ENCODE peak calls at places on chromosomes 5 and 9, in nine cellular contexts. B is CD4-positive, alpha-beta T cell; U is Calu3; G is GM13976; N is right atrium auricular region; Q is AG04450; W is AG09319; R is GM13977; X is left ventricle myocardium inferior. O is an unnamed sample.

GRCh38 chr5:43603535-43604363 is 769 bp downstream of the NNT start:
- DNase-seq in R (peak; percentile 59), U (peak; percentile 64), Q (no peak), G (peak; percentile 57), B (peak; percentile 63), W (no peak), N (peak; percentile 77), X (peak; percentile 82), O (no peak)

GRCh38 chr5:85458319-85458718 is 1073.6 kb upstream of the EDIL3 start:
- DNase-seq in X (no peak), G (no peak), B (no peak), N (no peak), W (no peak), R (no peak), U (no peak), Q (no peak), O (no peak)

GRCh38 chr9:120439147-120439546 is 140.8 kb downstream of the CDK5RAP2 start:
- DNase-seq in N (no peak), Q (no peak), W (no peak), B (no peak), U (peak; percentile 8), X (no peak), R (no peak), G (no peak), O (no peak)

GRCh38 chr5:176817864-176818377 is 7.6 kb downstream of the UNC5A start:
- DNase-seq in R (peak; percentile 66), N (no peak), X (no peak), W (no peak), U (peak; percentile 69), Q (no peak), B (no peak), G (peak; percentile 66), O (no peak)

GRCh38 chr5:161085081-161085480 is 233.1 kb upstream of the ATP10B start:
- DNase-seq in X (no peak), B (no peak), W (no peak), U (no peak), R (no peak), N (no peak), Q (no peak), G (no peak), O (no peak)

GRCh38 chr5:137487600-137487999 is 11.5 kb downstream of the SPOCK1 start:
- DNase-seq in X (no peak), Q (no peak), R (no peak), B (no peak), W (no peak), G (no peak), N (peak; percentile 76), U (no peak), O (no peak)

GRCh38 chr5:140341591-140341990 is 4.8 kb downstream of the HBEGF start:
- DNase-seq in U (no peak), B (no peak), R (no peak), W (no peak), Q (no peak), G (no peak), N (no peak), X (peak; percentile 68), O (no peak)

GRCh38 chr5:72268753-72269410 is 51.2 kb downstream of the MRPS27 start:
- DNase-seq in W (no peak), B (peak; percentile 22), N (no peak), U (peak; percentile 71), R (peak; percentile 31), X (no peak), G (peak; percentile 35), Q (no peak), O (no peak)

GRCh38 chr5:139640432-139641115 is 7.6 kb upstream of the CXXC5 start:
- DNase-seq in Q (no peak), N (no peak), W (no peak), G (no peak), B (peak; percentile 1), U (no peak), R (peak; percentile 16), X (no peak), O (peak; percentile 34)

GRCh38 chr9:87944687-87945086 is 26.9 kb downstream of the SPATA31C1 start:
- DNase-seq in G (no peak), X (no peak), U (no peak), W (no peak), Q (no peak), N (no peak), R (no peak), B (no peak), O (no peak)

GRCh38 chr5:38443390-38443789 is 113.1 kb downstream of the LIFR start:
- DNase-seq in U (no peak), B (no peak), X (no peak), R (no peak), W (no peak), G (no peak), Q (no peak), N (no peak), O (no peak)

GRCh38 chr5:38446029-38446522 is 110.4 kb downstream of the LIFR start:
- DNase-seq in B (no peak), Q (no peak), W (no peak), X (no peak), U (no peak), N (no peak), G (no peak), R (no peak), O (no peak)

GRCh38 chr5:38445374-38446028 is 110.9 kb downstream of the LIFR start:
- DNase-seq in N (no peak), U (no peak), W (no peak), G (no peak), R (no peak), Q (no peak), B (no peak), X (peak; percentile 45), O (no peak)

GRCh38 chr5:38438757-38439156 is 117.7 kb downstream of the LIFR start:
- DNase-seq in G (no peak), Q (no peak), U (no peak), X (no peak), R (no peak), B (no peak), W (no peak), N (no peak), O (no peak)

DNA sequence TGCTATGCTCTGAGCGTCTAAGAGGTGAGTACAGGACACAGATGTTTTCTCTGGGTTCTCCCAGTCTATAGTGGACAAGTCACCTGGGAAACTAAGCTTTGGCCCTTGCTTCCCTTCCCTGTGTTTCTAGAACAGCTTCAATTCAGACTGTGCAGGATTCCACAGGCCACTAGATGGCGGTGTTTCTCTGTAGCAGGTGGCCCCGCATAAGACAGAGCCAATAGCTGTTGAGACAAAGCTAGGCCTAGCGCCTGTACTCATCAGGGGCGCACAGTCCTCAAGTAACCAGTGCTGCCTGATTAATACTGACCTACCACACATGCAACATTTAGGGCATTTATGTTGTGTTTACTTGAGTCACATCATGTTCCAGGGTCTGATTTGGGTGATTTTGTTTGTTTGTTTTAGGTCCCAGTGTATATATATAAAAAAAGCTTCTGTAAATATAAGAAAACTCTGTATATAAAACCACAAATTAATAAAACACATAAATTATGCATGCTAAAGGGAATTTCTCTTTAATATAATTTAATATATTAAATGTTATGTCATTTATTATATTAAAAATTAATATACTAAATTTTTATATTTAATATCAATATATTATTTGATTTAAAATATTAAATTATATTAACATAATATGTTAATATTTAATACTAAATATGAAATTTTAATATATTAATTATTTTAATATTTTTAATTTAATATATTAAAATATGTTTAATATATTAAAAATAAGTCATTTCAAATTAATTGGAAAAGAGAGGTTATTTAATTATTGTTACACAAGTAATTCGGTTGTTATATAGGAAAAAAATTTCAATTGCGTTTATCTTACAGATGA is 114.5 kb downstream of the LIFR start:
- DNase-seq in X (peak; percentile 82), U (peak; percentile 87), N (peak; percentile 92), W (peak; percentile 73), B (peak; percentile 73), R (peak; percentile 82), G (peak; percentile 82), Q (peak; percentile 82), O (peak; percentile 89)
- TF ChIP-seq CTCF in X (peak; percentile 99), U (peak; percentile 88), N (peak; percentile 85), W (peak; percentile 99), B (peak; percentile 94), R (peak; percentile 97), G (peak; percentile 93), Q (peak; percentile 99), O (peak; percentile 85)

GRCh38 chr9:72813544-72813943 is 139.3 kb downstream of the ALDH1A1 start:
- DNase-seq in X (no peak), U (no peak), N (no peak), G (no peak), W (no peak), Q (no peak), B (no peak), R (no peak), O (no peak)

GRCh38 chr9:72812622-72813111 is 140.2 kb downstream of the ALDH1A1 start:
- DNase-seq in X (no peak), R (no peak), G (no peak), U (no peak), Q (no peak), B (no peak), W (no peak), N (no peak), O (no peak)

GRCh38 chr9:72808446-72808768 is 144.4 kb downstream of the ALDH1A1 start:
- DNase-seq in X (no peak), R (no peak), G (no peak), Q (no peak), B (no peak), U (no peak), N (no peak), W (no peak), O (no peak)

GRCh38 chr9:72809586-72809985 is 143.3 kb downstream of the ALDH1A1 start:
- DNase-seq in B (no peak), N (no peak), Q (no peak), R (no peak), U (no peak), G (no peak), W (no peak), X (no peak), O (no peak)

GRCh38 chr9:72807765-72808445 is 144.9 kb downstream of the ALDH1A1 start:
- DNase-seq in W (no peak), B (no peak), Q (no peak), G (no peak), R (no peak), N (no peak), U (no peak), X (no peak), O (no peak)
- TF ChIP-seq CTCF in W (no peak), B (no peak), Q (peak; percentile 52), G (no peak), R (peak; percentile 19), N (no peak), U (no peak), X (no peak), O (no peak)

DNA sequence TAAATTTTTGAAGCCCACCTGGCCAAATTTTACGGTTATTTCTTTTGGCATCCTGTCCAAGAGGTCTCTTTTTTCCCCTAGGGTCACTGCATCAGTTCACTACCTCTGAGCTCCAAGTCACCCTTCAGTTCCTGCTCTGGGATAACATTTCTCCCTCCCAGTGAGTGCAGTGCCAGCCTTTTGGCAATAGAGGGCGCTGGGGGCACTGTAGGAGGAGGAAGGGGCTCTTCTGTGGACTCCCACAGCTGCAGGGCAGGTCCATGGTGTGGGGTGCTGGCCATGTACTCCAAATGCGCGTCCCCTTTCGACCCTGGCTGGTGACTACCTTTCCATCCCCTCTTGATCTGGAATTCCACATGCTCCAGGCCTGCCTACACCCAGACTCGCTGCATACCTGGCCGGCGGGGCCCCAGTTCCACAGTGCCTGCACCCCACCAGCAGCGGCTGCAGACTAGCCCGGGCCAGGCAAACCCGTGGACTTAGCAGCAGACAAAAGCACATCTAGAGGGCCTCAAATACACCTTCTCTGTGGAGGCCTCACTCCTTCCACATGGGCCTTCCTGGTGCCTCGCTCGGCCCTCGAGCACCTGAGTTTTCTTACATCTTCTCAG is 20.3 kb upstream of the NINJ1 start:
- DNase-seq in R (peak; percentile 59), N (no peak), G (peak; percentile 72), Q (no peak), W (no peak), X (no peak), U (peak; percentile 50), B (peak; percentile 31), O (no peak)
- TF ChIP-seq CTCF in R (peak; percentile 65), N (no peak), G (peak; percentile 43), Q (peak; percentile 51), W (peak; percentile 47), X (peak; percentile 60), U (peak; percentile 45), B (peak; percentile 36), O (no peak)

GRCh38 chr5:62938927-62939326 is 360.3 kb downstream of the LRRC70 start:
- DNase-seq in G (no peak), X (no peak), W (no peak), N (no peak), U (no peak), B (no peak), Q (no peak), R (no peak), O (no peak)
- TF ChIP-seq CTCF in G (no peak), X (no peak), W (no peak), N (no peak), U (no peak), B (no peak), Q (no peak), R (no peak), O (no peak)